ENCODE peak calls at places on chromosome 16, in six cellular contexts. J is fibroblast of the aortic adventitia, I is fibroblast of pulmonary artery, G is uterus, R is A549, X is AG09319. B is an unnamed sample.

GRCh38 chr16:87554754-87555427 is 47.4 kb upstream of the JPH3 start:
- DNase-seq in J (no peak), I (no peak), G (no peak), R (no peak), X (no peak), B (no peak)

GRCh38 chr16:83338138-83338537 is 469.6 kb upstream of the HSBP1 start:
- DNase-seq in J (no peak), I (no peak), G (no peak), R (no peak), X (no peak), B (no peak)

GRCh38 chr16:57141822-57142631 is 43.8 kb downstream of the PSME3IP1 start:
- DNase-seq in J (no peak), I (no peak), G (no peak), R (no peak), X (no peak), B (no peak)

GRCh38 chr16:2048116-2048543 is 345 bp downstream of the TSC2 start:
- DNase-seq in J (peak; percentile 16), I (peak; percentile 7), G (no peak), R (no peak), X (no peak), B (no peak)

GRCh38 chr16:2704983-2705275 is 15.1 kb downstream of the PRSS27 start:
- DNase-seq in J (no peak), I (no peak), G (no peak), R (no peak), X (no peak), B (no peak)

GRCh38 chr16:88803264-88803987 is at the start of gene CDT1:
- DNase-seq in J (peak; percentile 68), I (peak; percentile 77), G (peak; percentile 78), R (peak; percentile 81), X (peak; percentile 47), B (peak; percentile 94)

GRCh38 chr16:27238016-27238587 is 30.5 kb downstream of the NSMCE1 start:
- DNase-seq in J (no peak), I (no peak), G (peak; percentile 26), R (no peak), X (no peak), B (no peak)

GRCh38 chr16:8798535-8799157 is 1.0 kb downstream of the PMM2 start:
- DNase-seq in J (peak; percentile 19), I (peak; percentile 5), G (no peak), R (no peak), X (no peak), B (no peak)

GRCh38 chr16:30054959-30055553 is 10.5 kb upstream of the ALDOA start:
- DNase-seq in J (no peak), I (no peak), G (no peak), R (peak; percentile 67), X (no peak), B (peak; percentile 65)

DNA sequence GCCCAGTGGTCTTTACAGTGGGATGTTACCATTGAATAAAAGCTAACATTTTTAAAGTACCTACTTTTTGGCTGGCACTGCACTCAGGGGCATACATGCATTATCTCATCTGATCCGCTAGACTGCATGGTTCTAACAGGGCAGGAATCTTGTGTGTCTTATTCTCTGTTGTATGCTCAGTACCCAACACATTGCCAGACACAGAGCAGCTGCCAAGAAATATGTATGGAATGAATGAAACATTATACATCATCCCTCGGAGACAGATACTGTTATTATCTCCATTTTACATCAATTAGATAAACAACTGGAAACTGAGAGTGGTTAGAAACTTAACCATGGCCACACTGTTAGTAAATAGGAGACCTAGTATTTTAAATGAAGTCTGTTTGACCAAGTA is 74.1 kb upstream of the CDH11 start:
- DNase-seq in J (no peak), I (peak; percentile 8), G (no peak), R (no peak), X (no peak), B (no peak)
- TF ChIP-seq CTCF in J (no peak), I (no peak), G (no peak), R (no peak), X (no peak), B (no peak)

GRCh38 chr16:596736-597060 is 6.8 kb downstream of the RAB40C start:
- DNase-seq in J (no peak), I (no peak), G (no peak), R (no peak), X (no peak), B (no peak)

GRCh38 chr16:598823-599739 is 9.2 kb downstream of the RAB40C start:
- DNase-seq in J (no peak), I (no peak), G (no peak), R (no peak), X (no peak), B (no peak)

GRCh38 chr16:595942-596735 is 6.3 kb downstream of the RAB40C start:
- DNase-seq in J (no peak), I (no peak), G (no peak), R (no peak), X (no peak), B (no peak)

GRCh38 chr16:603221-603620 is 13.4 kb downstream of the RAB40C start:
- DNase-seq in J (no peak), I (no peak), G (no peak), R (no peak), X (no peak), B (no peak)

DNA sequence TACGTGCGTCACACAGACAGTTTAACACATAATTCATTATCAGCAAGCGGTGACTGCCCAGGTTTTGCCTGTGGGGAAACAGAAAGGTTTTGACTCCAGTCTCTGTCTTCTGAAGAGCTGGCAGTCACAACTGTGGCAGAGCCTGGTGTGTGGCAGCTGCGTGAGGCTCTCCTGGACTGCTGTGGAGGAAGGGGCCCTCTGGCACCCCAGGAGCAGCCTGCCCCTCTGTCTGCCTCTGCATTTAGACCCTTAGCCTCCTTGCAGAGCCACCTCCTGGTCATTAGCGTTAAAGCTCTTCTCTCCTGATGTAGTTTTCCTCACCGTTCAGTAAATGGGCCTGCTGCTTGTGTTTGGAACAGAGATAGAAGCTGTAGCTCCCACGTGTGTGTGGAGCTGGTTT is 10.9 kb downstream of the RAB40C start:
- DNase-seq in J (no peak), I (peak; percentile 21), G (no peak), R (no peak), X (no peak), B (no peak)
- TF ChIP-seq CTCF in J (peak; percentile 26), I (peak; percentile 33), G (no peak), R (peak; percentile 19), X (no peak), B (peak; percentile 25)

GRCh38 chr16:19948186-19949104 is 63.8 kb upstream of the GPRC5B start:
- DNase-seq in J (no peak), I (no peak), G (no peak), R (peak; percentile 19), X (no peak), B (no peak)
- TF ChIP-seq CTCF in J (no peak), I (no peak), G (no peak), R (no peak), X (no peak), B (no peak)

DNA sequence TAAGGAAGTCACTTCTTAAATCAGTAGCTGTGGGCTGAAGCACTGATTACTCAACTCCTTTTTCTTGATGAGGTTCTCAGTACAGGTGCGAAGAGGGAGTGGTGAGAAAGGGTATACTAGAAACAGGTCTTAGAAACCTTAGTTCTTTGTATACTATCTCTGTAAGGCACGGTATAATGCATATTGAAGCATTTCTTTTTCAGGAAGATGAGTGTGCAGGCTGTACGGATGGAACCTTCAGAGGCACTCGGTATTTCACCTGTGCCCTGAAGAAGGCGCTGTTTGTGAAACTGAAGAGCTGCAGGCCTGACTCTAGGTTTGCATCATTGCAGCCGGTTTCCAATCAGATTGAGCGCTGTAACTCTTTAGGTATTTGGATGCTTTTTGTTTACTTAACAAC is 39.2 kb downstream of the CYLD start:
- DNase-seq in J (no peak), I (no peak), G (no peak), R (peak; percentile 17), X (no peak), B (no peak)
- TF ChIP-seq CTCF in J (no peak), I (peak; percentile 13), G (no peak), R (no peak), X (no peak), B (no peak)

GRCh38 chr16:53415504-53415903 is 18.8 kb upstream of the RBL2 start:
- DNase-seq in J (no peak), I (no peak), G (no peak), R (peak; percentile 22), X (no peak), B (peak; percentile 56)
- TF ChIP-seq CTCF in J (no peak), I (no peak), G (no peak), R (peak; percentile 6), X (no peak), B (no peak)

GRCh38 chr16:1033128-1033679 is 39.3 kb upstream of the SSTR5 start:
- DNase-seq in J (no peak), I (no peak), G (no peak), R (no peak), X (no peak), B (no peak)
- TF ChIP-seq CTCF in J (no peak), I (no peak), G (no peak), R (no peak), X (no peak), B (no peak)

GRCh38 chr16:77692612-77693011 is 29.7 kb upstream of the NUDT7 start:
- DNase-seq in J (no peak), I (no peak), G (no peak), R (no peak), X (no peak), B (no peak)

GRCh38 chr16:77686385-77686784 is 35.9 kb upstream of the NUDT7 start:
- DNase-seq in J (no peak), I (no peak), G (no peak), R (no peak), X (no peak), B (no peak)

GRCh38 chr16:77690416-77690815 is 31.9 kb upstream of the NUDT7 start:
- DNase-seq in J (no peak), I (no peak), G (no peak), R (peak; percentile 5), X (no peak), B (no peak)

GRCh38 chr16:77683845-77684526 is 38.3 kb upstream of the NUDT7 start:
- DNase-seq in J (no peak), I (no peak), G (no peak), R (no peak), X (no peak), B (no peak)

GRCh38 chr16:77689971-77690370 is 32.3 kb upstream of the NUDT7 start:
- DNase-seq in J (no peak), I (no peak), G (no peak), R (no peak), X (no peak), B (no peak)
- TF ChIP-seq CTCF in J (no peak), I (no peak), G (no peak), R (no peak), X (no peak), B (no peak)